ENCODE peak calls at places on chromosomes 6 and 20, in six cellular contexts. One of them, this sample, is unnamed.

GRCh38 chr6:63395388-63395787 is 75.6 kb upstream of the LGSN start:
- DNase-seq in upper lobe of left lung: no peak
- DNase-seq in H1: no peak
- DNase-seq in transverse colon: peak; percentile 30
- DNase-seq in stomach: no peak
- DNase-seq in sigmoid colon: no peak
- DNase-seq in this sample: no peak

GRCh38 chr6:3801960-3802359 is 47.2 kb upstream of the FAM50B start:
- DNase-seq in upper lobe of left lung: no peak
- DNase-seq in H1: no peak
- DNase-seq in transverse colon: no peak
- DNase-seq in stomach: no peak
- DNase-seq in sigmoid colon: no peak
- DNase-seq in this sample: no peak

GRCh38 chr6:81138236-81138635 is 614.2 kb downstream of the TENT5A start:
- DNase-seq in upper lobe of left lung: no peak
- DNase-seq in H1: no peak
- DNase-seq in transverse colon: no peak
- DNase-seq in stomach: no peak
- DNase-seq in sigmoid colon: no peak
- DNase-seq in this sample: no peak

GRCh38 chr6:80976336-80976735 is 776.1 kb downstream of the TENT5A start:
- DNase-seq in upper lobe of left lung: no peak
- DNase-seq in H1: no peak
- DNase-seq in transverse colon: no peak
- DNase-seq in stomach: no peak
- DNase-seq in sigmoid colon: no peak
- DNase-seq in this sample: no peak

GRCh38 chr20:47578543-47578942 is 76.9 kb downstream of the NCOA3 start:
- DNase-seq in upper lobe of left lung: no peak
- DNase-seq in H1: no peak
- DNase-seq in transverse colon: no peak
- DNase-seq in stomach: no peak
- DNase-seq in sigmoid colon: no peak
- DNase-seq in this sample: no peak

GRCh38 chr6:57221191-57221935 is 744 bp downstream of the RAB23 start:
- DNase-seq in upper lobe of left lung: peak; percentile 90
- DNase-seq in H1: peak; percentile 87
- DNase-seq in transverse colon: peak; percentile 62
- DNase-seq in stomach: peak; percentile 44
- DNase-seq in sigmoid colon: peak; percentile 86
- DNase-seq in this sample: peak; percentile 92

GRCh38 chr6:108736832-108737231 is 111.4 kb upstream of the ARMC2 start:
- DNase-seq in upper lobe of left lung: no peak
- DNase-seq in H1: no peak
- DNase-seq in transverse colon: no peak
- DNase-seq in stomach: no peak
- DNase-seq in sigmoid colon: no peak
- DNase-seq in this sample: no peak

GRCh38 chr6:80094017-80094416 is 12.5 kb upstream of the BCKDHB start:
- DNase-seq in upper lobe of left lung: no peak
- DNase-seq in H1: no peak
- DNase-seq in transverse colon: no peak
- DNase-seq in stomach: no peak
- DNase-seq in sigmoid colon: no peak
- DNase-seq in this sample: no peak

GRCh38 chr20:62318411-62319345 is 15.9 kb downstream of the ADRM1 start:
- DNase-seq in upper lobe of left lung: peak; percentile 85
- DNase-seq in H1: no peak
- DNase-seq in transverse colon: no peak
- DNase-seq in stomach: no peak
- DNase-seq in sigmoid colon: no peak
- DNase-seq in this sample: no peak

GRCh38 chr20:25512709-25513108 is 72.6 kb downstream of the NINL start:
- DNase-seq in upper lobe of left lung: peak; percentile 52
- DNase-seq in H1: no peak
- DNase-seq in transverse colon: no peak
- DNase-seq in stomach: no peak
- DNase-seq in sigmoid colon: no peak
- DNase-seq in this sample: no peak

GRCh38 chr6:137210903-137211302 is 8.3 kb downstream of the IFNGR1 start:
- DNase-seq in upper lobe of left lung: no peak
- DNase-seq in H1: no peak
- DNase-seq in transverse colon: no peak
- DNase-seq in stomach: no peak
- DNase-seq in sigmoid colon: no peak
- DNase-seq in this sample: no peak

GRCh38 chr20:30281584-30282197 is 975.8 kb upstream of the DEFB115 start:
- DNase-seq in upper lobe of left lung: peak; percentile 61
- DNase-seq in H1: no peak
- DNase-seq in transverse colon: no peak
- DNase-seq in stomach: no peak
- DNase-seq in sigmoid colon: no peak
- DNase-seq in this sample: no peak

GRCh38 chr6:41153992-41154625 is at the start of gene TREML1:
- DNase-seq in upper lobe of left lung: no peak
- DNase-seq in H1: no peak
- DNase-seq in transverse colon: no peak
- DNase-seq in stomach: no peak
- DNase-seq in sigmoid colon: no peak
- DNase-seq in this sample: peak; percentile 86

GRCh38 chr6:165930668-165931067 is 237.0 kb downstream of the TBXT start:
- DNase-seq in upper lobe of left lung: peak; percentile 42
- DNase-seq in H1: no peak
- DNase-seq in transverse colon: no peak
- DNase-seq in stomach: no peak
- DNase-seq in sigmoid colon: no peak
- DNase-seq in this sample: no peak

GRCh38 chr6:89239338-89239737 is 22.2 kb upstream of the GABRR1 start:
- DNase-seq in upper lobe of left lung: no peak
- DNase-seq in H1: no peak
- DNase-seq in transverse colon: peak; percentile 22
- DNase-seq in stomach: no peak
- DNase-seq in sigmoid colon: no peak
- DNase-seq in this sample: peak; percentile 62

GRCh38 chr20:914727-915498 is 1.2 kb downstream of the ANGPT4 start:
- DNase-seq in upper lobe of left lung: no peak
- DNase-seq in H1: no peak
- DNase-seq in transverse colon: no peak
- DNase-seq in stomach: no peak
- DNase-seq in sigmoid colon: no peak
- DNase-seq in this sample: no peak

GRCh38 chr6:143579703-143580102 is 68.2 kb upstream of the FUCA2 start:
- DNase-seq in upper lobe of left lung: no peak
- DNase-seq in H1: no peak
- DNase-seq in transverse colon: no peak
- DNase-seq in stomach: no peak
- DNase-seq in sigmoid colon: peak; percentile 87
- DNase-seq in this sample: no peak

GRCh38 chr6:158655569-158656450 is 6.0 kb downstream of the SYTL3 start:
- DNase-seq in upper lobe of left lung: no peak
- DNase-seq in H1: no peak
- DNase-seq in transverse colon: no peak
- DNase-seq in stomach: no peak
- DNase-seq in sigmoid colon: no peak
- DNase-seq in this sample: peak; percentile 85

GRCh38 chr6:53916804-53917463 is 122.1 kb downstream of the LRRC1 start:
- DNase-seq in upper lobe of left lung: no peak
- DNase-seq in H1: no peak
- DNase-seq in transverse colon: no peak
- DNase-seq in stomach: no peak
- DNase-seq in sigmoid colon: no peak
- DNase-seq in this sample: no peak

GRCh38 chr6:48099713-48100675 is 11.0 kb downstream of the PTCHD4 start:
- DNase-seq in upper lobe of left lung: no peak
- DNase-seq in H1: no peak
- DNase-seq in transverse colon: no peak
- DNase-seq in stomach: no peak
- DNase-seq in sigmoid colon: no peak
- DNase-seq in this sample: no peak

GRCh38 chr20:10714236-10714975 is 40.6 kb upstream of the JAG1 start:
- DNase-seq in upper lobe of left lung: no peak
- DNase-seq in H1: no peak
- DNase-seq in transverse colon: no peak
- DNase-seq in stomach: no peak
- DNase-seq in sigmoid colon: no peak
- DNase-seq in this sample: no peak

GRCh38 chr6:1872649-1873131 is 263.0 kb downstream of the FOXC1 start:
- DNase-seq in upper lobe of left lung: no peak
- DNase-seq in H1: no peak
- DNase-seq in transverse colon: no peak
- DNase-seq in stomach: no peak
- DNase-seq in sigmoid colon: no peak
- DNase-seq in this sample: no peak

GRCh38 chr6:28542440-28543293 is 17.0 kb downstream of the GPX5 start:
- DNase-seq in upper lobe of left lung: no peak
- DNase-seq in H1: peak; percentile 88
- DNase-seq in transverse colon: peak; percentile 58
- DNase-seq in stomach: no peak
- DNase-seq in sigmoid colon: no peak
- DNase-seq in this sample: no peak

GRCh38 chr6:128743974-128744765 is 138.8 kb upstream of the LAMA2 start:
- DNase-seq in upper lobe of left lung: no peak
- DNase-seq in H1: no peak
- DNase-seq in transverse colon: no peak
- DNase-seq in stomach: no peak
- DNase-seq in sigmoid colon: no peak
- DNase-seq in this sample: no peak

GRCh38 chr6:41449399-41450245 is 96.6 kb upstream of the FOXP4 start:
- DNase-seq in upper lobe of left lung: no peak
- DNase-seq in H1: no peak
- DNase-seq in transverse colon: peak; percentile 85
- DNase-seq in stomach: peak; percentile 95
- DNase-seq in sigmoid colon: peak; percentile 89
- DNase-seq in this sample: no peak

GRCh38 chr20:63252157-63252780 is 2.0 kb downstream of the NKAIN4 start:
- DNase-seq in upper lobe of left lung: no peak
- DNase-seq in H1: no peak
- DNase-seq in transverse colon: no peak
- DNase-seq in stomach: no peak
- DNase-seq in sigmoid colon: no peak
- DNase-seq in this sample: no peak

GRCh38 chr6:42211726-42212125 is 5.9 kb downstream of the MRPS10 start:
- DNase-seq in upper lobe of left lung: no peak
- DNase-seq in H1: no peak
- DNase-seq in transverse colon: no peak
- DNase-seq in stomach: no peak
- DNase-seq in sigmoid colon: no peak
- DNase-seq in this sample: no peak

GRCh38 chr20:44900231-44900854 is 9.5 kb upstream of the PABPC1L start:
- DNase-seq in upper lobe of left lung: no peak
- DNase-seq in H1: no peak
- DNase-seq in transverse colon: no peak
- DNase-seq in stomach: no peak
- DNase-seq in sigmoid colon: no peak
- DNase-seq in this sample: no peak

GRCh38 chr6:105135907-105136432 is 43.8 kb downstream of the POPDC3 start:
- DNase-seq in upper lobe of left lung: no peak
- DNase-seq in H1: no peak
- DNase-seq in transverse colon: no peak
- DNase-seq in stomach: no peak
- DNase-seq in sigmoid colon: no peak
- DNase-seq in this sample: no peak

DNA sequence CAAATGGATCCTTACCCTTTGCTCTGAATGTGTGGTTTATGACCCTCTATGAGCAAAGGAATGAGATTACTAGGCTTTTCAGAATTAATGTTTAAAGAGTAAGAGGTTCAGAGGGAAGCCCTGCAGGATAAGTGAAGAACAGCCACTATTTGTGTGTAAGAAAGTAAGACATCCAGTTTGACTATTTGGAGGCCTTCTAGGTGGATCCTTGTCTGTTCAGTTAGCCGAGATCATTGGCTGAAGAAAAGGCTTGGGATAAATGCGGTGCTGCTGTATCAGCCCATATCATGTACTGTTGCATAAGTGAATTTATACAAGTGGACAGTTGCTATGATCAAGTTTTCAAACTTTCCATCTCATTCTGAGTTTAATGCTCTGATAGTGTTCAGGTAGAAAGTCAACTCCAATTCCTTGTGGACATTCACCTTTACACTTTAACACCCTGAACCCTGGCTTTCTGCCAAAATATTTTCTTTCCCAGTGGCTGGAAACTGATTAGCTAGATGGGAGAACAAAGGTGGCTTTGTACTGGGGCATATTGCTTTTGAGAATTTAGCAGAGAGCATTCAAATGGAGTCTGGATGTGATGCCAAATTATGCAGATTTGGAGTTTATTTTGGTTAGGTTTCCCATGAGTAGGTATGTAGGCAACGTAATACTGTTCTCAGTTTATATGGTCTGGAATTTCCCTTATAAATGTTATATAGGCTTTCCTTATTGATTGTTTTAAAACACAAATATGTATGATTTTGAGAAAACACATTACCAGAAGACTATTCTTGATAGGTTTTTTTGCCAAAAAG is 15.0 kb downstream of the PARD6B start:
- DNase-seq in upper lobe of left lung: no peak
- DNase-seq in H1: no peak
- DNase-seq in transverse colon: no peak
- DNase-seq in stomach: no peak
- DNase-seq in sigmoid colon: no peak
- DNase-seq in this sample: no peak
- TF ChIP-seq EP300 in upper lobe of left lung: no peak
- TF ChIP-seq EP300 in H1: no peak
- TF ChIP-seq EP300 in transverse colon: no peak
- TF ChIP-seq EP300 in stomach: no peak
- TF ChIP-seq EP300 in sigmoid colon: no peak
- TF ChIP-seq EP300 in this sample: no peak

GRCh38 chr6:36735110-36735971 is 37.7 kb downstream of the RAB44 start:
- DNase-seq in upper lobe of left lung: peak; percentile 86
- DNase-seq in H1: no peak
- DNase-seq in transverse colon: peak; percentile 79
- DNase-seq in stomach: peak; percentile 72
- DNase-seq in sigmoid colon: peak; percentile 94
- DNase-seq in this sample: peak; percentile 96
- TF ChIP-seq POLR2AphosphoS5 in upper lobe of left lung: peak; percentile 97
- TF ChIP-seq POLR2AphosphoS5 in H1: no peak
- TF ChIP-seq POLR2AphosphoS5 in transverse colon: peak; percentile 60
- TF ChIP-seq POLR2AphosphoS5 in stomach: peak; percentile 75
- TF ChIP-seq POLR2AphosphoS5 in sigmoid colon: peak; percentile 53
- TF ChIP-seq POLR2AphosphoS5 in this sample: peak; percentile 66

GRCh38 chr20:24448170-24448569 is 21.3 kb upstream of the SYNDIG1 start:
- DNase-seq in upper lobe of left lung: no peak
- DNase-seq in H1: no peak
- DNase-seq in transverse colon: no peak
- DNase-seq in stomach: no peak
- DNase-seq in sigmoid colon: no peak
- DNase-seq in this sample: no peak
- TF ChIP-seq EP300 in upper lobe of left lung: no peak
- TF ChIP-seq EP300 in H1: no peak
- TF ChIP-seq EP300 in transverse colon: no peak
- TF ChIP-seq EP300 in stomach: no peak
- TF ChIP-seq EP300 in sigmoid colon: no peak
- TF ChIP-seq EP300 in this sample: no peak

DNA sequence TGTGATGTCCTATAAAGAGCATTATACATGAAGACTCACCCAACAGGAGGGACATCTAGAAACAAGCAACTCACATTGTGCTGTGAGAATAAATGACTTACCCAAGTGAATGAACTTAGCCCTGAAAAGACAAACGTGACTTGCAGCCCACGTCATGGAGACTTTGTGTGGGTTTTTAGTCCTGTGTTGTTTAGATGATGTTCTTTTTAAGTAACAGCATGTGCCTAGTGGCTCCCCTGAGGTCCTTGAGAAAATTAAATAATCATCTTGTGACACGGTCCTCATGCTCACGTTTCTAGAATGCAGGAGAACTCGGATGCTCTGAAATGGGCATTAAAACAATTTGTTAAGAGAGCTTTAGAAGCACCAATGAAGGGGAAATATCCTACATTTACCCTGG is 165.1 kb downstream of the SASH1 start:
- DNase-seq in upper lobe of left lung: no peak
- DNase-seq in H1: no peak
- DNase-seq in transverse colon: no peak
- DNase-seq in stomach: no peak
- DNase-seq in sigmoid colon: peak; percentile 88
- DNase-seq in this sample: no peak
- TF ChIP-seq POLR2AphosphoS5 in upper lobe of left lung: no peak
- TF ChIP-seq POLR2AphosphoS5 in H1: no peak
- TF ChIP-seq POLR2AphosphoS5 in transverse colon: peak; percentile 81
- TF ChIP-seq POLR2AphosphoS5 in stomach: peak; percentile 69
- TF ChIP-seq POLR2AphosphoS5 in sigmoid colon: peak; percentile 78
- TF ChIP-seq POLR2AphosphoS5 in this sample: peak; percentile 77

This sample was measured in esophagus muscularis mucosa.